ENCODE peak calls at places on chromosomes 2 and 18, in seven cellular contexts. One of them, this sample, is unnamed. For H3K9me3, the result is how much of the 10 kb centered on the place peaks cover.

GRCh38 chr2:55759271-55759921 is 65.8 kb upstream of the PNPT1 start:
- DNase-seq in body of pancreas: no peak
- DNase-seq in left lung: no peak
- DNase-seq in A549: no peak
- DNase-seq in Peyer's patch: no peak
- DNase-seq in transverse colon: no peak
- DNase-seq in tibial artery: no peak
- DNase-seq in this sample: no peak

GRCh38 chr2:134436706-134437105 is 182.8 kb downstream of the MGAT5 start:
- DNase-seq in A549: no peak
- DNase-seq in Peyer's patch: no peak
- DNase-seq in body of pancreas: no peak
- DNase-seq in tibial artery: no peak
- DNase-seq in left lung: no peak
- DNase-seq in transverse colon: no peak
- DNase-seq in this sample: no peak

GRCh38 chr2:15752552-15753232 is 161.0 kb downstream of the DDX1 start:
- DNase-seq in body of pancreas: no peak
- DNase-seq in tibial artery: no peak
- DNase-seq in left lung: no peak
- DNase-seq in Peyer's patch: no peak
- DNase-seq in A549: no peak
- DNase-seq in transverse colon: no peak
- DNase-seq in this sample: no peak

GRCh38 chr2:231877533-231878456 is 48.4 kb downstream of the NPPC start:
- DNase-seq in transverse colon: no peak
- DNase-seq in Peyer's patch: peak
- DNase-seq in tibial artery: no peak
- DNase-seq in body of pancreas: peak
- DNase-seq in A549: peak
- DNase-seq in left lung: peak
- DNase-seq in this sample: no peak

GRCh38 chr2:120654383-120655134 is 81.1 kb upstream of the GLI2 start:
- DNase-seq in left lung: no peak
- DNase-seq in transverse colon: no peak
- DNase-seq in tibial artery: no peak
- DNase-seq in A549: no peak
- DNase-seq in body of pancreas: no peak
- DNase-seq in Peyer's patch: no peak
- DNase-seq in this sample: no peak

GRCh38 chr2:127175406-127175805 is 44.7 kb downstream of the CYP27C1 start:
- DNase-seq in transverse colon: peak
- DNase-seq in Peyer's patch: no peak
- DNase-seq in left lung: no peak
- DNase-seq in tibial artery: peak
- DNase-seq in body of pancreas: peak
- DNase-seq in A549: no peak
- DNase-seq in this sample: no peak

GRCh38 chr2:157895531-157895930 is 19.4 kb upstream of the ACVR1 start:
- DNase-seq in transverse colon: no peak
- DNase-seq in body of pancreas: no peak
- DNase-seq in Peyer's patch: no peak
- DNase-seq in left lung: no peak
- DNase-seq in tibial artery: no peak
- DNase-seq in A549: no peak
- DNase-seq in this sample: no peak

GRCh38 chr2:120448961-120449421 is 103.1 kb downstream of the INHBB start:
- DNase-seq in tibial artery: no peak
- DNase-seq in transverse colon: peak
- DNase-seq in A549: no peak
- DNase-seq in Peyer's patch: no peak
- DNase-seq in left lung: no peak
- DNase-seq in body of pancreas: peak
- DNase-seq in this sample: no peak

GRCh38 chr18:32803571-32803970 is 30.7 kb upstream of the KLHL14 start:
- DNase-seq in body of pancreas: no peak
- DNase-seq in left lung: no peak
- DNase-seq in Peyer's patch: peak
- DNase-seq in tibial artery: no peak
- DNase-seq in transverse colon: no peak
- DNase-seq in A549: no peak
- DNase-seq in this sample: no peak

GRCh38 chr2:172927381-172928357 is 148.0 kb upstream of the MAP3K20 start:
- DNase-seq in body of pancreas: peak
- DNase-seq in transverse colon: no peak
- DNase-seq in A549: no peak
- DNase-seq in tibial artery: peak
- DNase-seq in left lung: peak
- DNase-seq in Peyer's patch: no peak
- DNase-seq in this sample: no peak

GRCh38 chr2:23524261-23524706 is 139.3 kb downstream of the KLHL29 start:
- DNase-seq in tibial artery: peak
- DNase-seq in A549: no peak
- DNase-seq in Peyer's patch: no peak
- DNase-seq in transverse colon: no peak
- DNase-seq in left lung: no peak
- DNase-seq in body of pancreas: peak
- DNase-seq in this sample: no peak

GRCh38 chr2:205754924-205755321 is 72.6 kb downstream of the NRP2 start:
- DNase-seq in tibial artery: no peak
- DNase-seq in body of pancreas: no peak
- DNase-seq in A549: peak
- DNase-seq in left lung: no peak
- DNase-seq in Peyer's patch: peak
- DNase-seq in transverse colon: peak
- DNase-seq in this sample: no peak

GRCh38 chr2:141058552-141058951 is 1072.3 kb downstream of the LRP1B start:
- DNase-seq in body of pancreas: no peak
- DNase-seq in A549: no peak
- DNase-seq in tibial artery: no peak
- DNase-seq in left lung: no peak
- DNase-seq in Peyer's patch: no peak
- DNase-seq in transverse colon: no peak
- DNase-seq in this sample: no peak
- H3K9me3 ChIP-seq in body of pancreas: under half
- H3K9me3 ChIP-seq in A549: under half
- H3K9me3 ChIP-seq in tibial artery: under half
- H3K9me3 ChIP-seq in left lung: under half
- H3K9me3 ChIP-seq in Peyer's patch: under half
- H3K9me3 ChIP-seq in transverse colon: under half
- H3K9me3 ChIP-seq in this sample: under half

GRCh38 chr18:13279181-13280065 is 60.9 kb downstream of the LDLRAD4 start:
- DNase-seq in transverse colon: no peak
- DNase-seq in Peyer's patch: no peak
- DNase-seq in A549: no peak
- DNase-seq in body of pancreas: no peak
- DNase-seq in tibial artery: peak
- DNase-seq in left lung: no peak
- DNase-seq in this sample: peak

GRCh38 chr18:13283746-13284145 is 65.2 kb downstream of the LDLRAD4 start:
- DNase-seq in A549: no peak
- DNase-seq in body of pancreas: no peak
- DNase-seq in tibial artery: peak
- DNase-seq in Peyer's patch: no peak
- DNase-seq in transverse colon: no peak
- DNase-seq in left lung: no peak
- DNase-seq in this sample: no peak

GRCh38 chr18:13284330-13285027 is 65.9 kb downstream of the LDLRAD4 start:
- DNase-seq in A549: no peak
- DNase-seq in tibial artery: peak
- DNase-seq in transverse colon: no peak
- DNase-seq in Peyer's patch: no peak
- DNase-seq in left lung: no peak
- DNase-seq in body of pancreas: no peak
- DNase-seq in this sample: no peak

GRCh38 chr18:13280066-13280795 is 61.7 kb downstream of the LDLRAD4 start:
- DNase-seq in body of pancreas: no peak
- DNase-seq in A549: no peak
- DNase-seq in Peyer's patch: peak
- DNase-seq in transverse colon: no peak
- DNase-seq in tibial artery: peak
- DNase-seq in left lung: no peak
- DNase-seq in this sample: no peak

GRCh38 chr18:13281406-13281805 is 62.8 kb downstream of the LDLRAD4 start:
- DNase-seq in tibial artery: no peak
- DNase-seq in Peyer's patch: no peak
- DNase-seq in body of pancreas: no peak
- DNase-seq in left lung: no peak
- DNase-seq in A549: no peak
- DNase-seq in transverse colon: no peak
- DNase-seq in this sample: no peak
- H3K9me3 ChIP-seq in tibial artery: under half
- H3K9me3 ChIP-seq in Peyer's patch: under half
- H3K9me3 ChIP-seq in body of pancreas: under half
- H3K9me3 ChIP-seq in left lung: under half
- H3K9me3 ChIP-seq in A549: under half
- H3K9me3 ChIP-seq in transverse colon: under half
- H3K9me3 ChIP-seq in this sample: under half

DNA sequence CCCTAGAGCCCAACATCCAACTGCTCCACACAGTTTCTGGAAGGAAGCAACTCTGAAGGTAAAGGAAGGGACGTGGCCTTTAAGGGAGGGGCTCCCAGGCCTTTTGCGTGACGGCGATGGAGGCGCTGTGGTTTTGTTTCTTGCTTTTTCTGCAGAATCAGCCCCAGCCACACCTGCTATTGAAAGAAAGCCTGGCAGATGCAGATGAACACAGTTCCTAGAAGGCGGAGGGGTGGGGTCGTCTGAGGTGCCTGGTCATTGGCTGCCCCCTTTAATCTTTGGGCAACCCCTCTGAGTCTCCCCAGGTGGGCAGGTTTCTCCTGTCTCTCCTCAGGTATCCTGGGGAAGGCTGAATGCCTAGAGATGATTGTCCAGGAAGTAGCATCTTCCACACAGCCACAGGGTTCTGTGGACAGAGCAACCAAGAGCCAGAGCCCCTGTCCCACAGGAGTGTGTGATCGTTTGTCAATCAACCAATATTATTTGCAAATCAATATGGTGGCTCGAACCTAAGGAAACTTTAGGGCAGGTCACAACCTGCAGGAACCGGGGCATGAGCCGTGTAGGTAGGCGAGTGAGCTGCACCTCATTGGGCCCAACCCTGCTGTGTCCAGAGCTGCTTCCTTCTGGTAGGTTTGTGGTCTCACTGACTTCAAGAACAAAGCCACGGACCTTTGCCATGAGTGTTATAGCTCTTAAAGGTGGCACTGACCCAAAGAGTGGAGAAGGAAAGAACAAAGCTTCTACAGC is 104.4 kb downstream of the NDUFA10 start:
- DNase-seq in Peyer's patch: peak
- DNase-seq in A549: no peak
- DNase-seq in tibial artery: no peak
- DNase-seq in body of pancreas: no peak
- DNase-seq in left lung: no peak
- DNase-seq in transverse colon: no peak
- DNase-seq in this sample: no peak
- H3K9me3 ChIP-seq in Peyer's patch: under half
- H3K9me3 ChIP-seq in A549: under half
- H3K9me3 ChIP-seq in tibial artery: under half
- H3K9me3 ChIP-seq in body of pancreas: under half
- H3K9me3 ChIP-seq in left lung: under half
- H3K9me3 ChIP-seq in transverse colon: under half
- H3K9me3 ChIP-seq in this sample: under half

DNA sequence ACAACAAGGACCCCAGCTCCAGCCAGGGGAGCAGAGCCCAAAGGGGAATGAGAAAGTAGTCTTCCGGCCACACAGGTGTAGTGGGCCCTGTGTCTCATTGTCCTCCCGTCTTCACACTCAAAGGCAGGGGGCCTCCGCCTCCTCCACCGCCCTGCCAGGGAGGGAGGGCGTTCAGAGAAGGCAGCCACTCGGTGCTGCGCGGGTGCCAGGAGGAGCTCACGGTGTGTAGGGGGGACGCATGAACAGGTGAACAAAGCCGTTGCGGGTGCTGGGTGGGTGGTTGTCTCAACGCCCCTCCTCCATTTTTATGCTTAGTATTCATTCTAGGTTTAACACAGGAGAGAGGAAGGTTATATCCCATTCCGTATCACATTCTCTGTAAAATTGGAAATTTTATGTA is 36.7 kb downstream of the SH3BP4 start:
- DNase-seq in tibial artery: no peak
- DNase-seq in body of pancreas: no peak
- DNase-seq in transverse colon: no peak
- DNase-seq in left lung: no peak
- DNase-seq in Peyer's patch: no peak
- DNase-seq in A549: no peak
- DNase-seq in this sample: no peak
- H3K9me3 ChIP-seq in tibial artery: under half
- H3K9me3 ChIP-seq in body of pancreas: under half
- H3K9me3 ChIP-seq in transverse colon: under half
- H3K9me3 ChIP-seq in left lung: under half
- H3K9me3 ChIP-seq in Peyer's patch: under half
- H3K9me3 ChIP-seq in A549: under half
- H3K9me3 ChIP-seq in this sample: under half